ENCODE peak calls at places on chromosomes 5 and 9, in five cellular contexts. R, V, E, F and G are unnamed samples.

GRCh38 chr5:56534102-56534501 is 281.2 kb upstream of the MAP3K1 start:
- DNase-seq in R (no peak), V (no peak), E (no peak), F (no peak), G (no peak)

GRCh38 chr5:116827078-116827477 is 252.5 kb upstream of the SEMA6A start:
- DNase-seq in R (no peak), V (no peak), E (no peak), F (no peak), G (no peak)

GRCh38 chr9:31542384-31543055 is 841.9 kb upstream of the ACO1 start:
- DNase-seq in R (no peak), V (no peak), E (peak; percentile 52), F (peak; percentile 31), G (peak; percentile 22)

GRCh38 chr9:2157277-2158105 is 142.3 kb downstream of the SMARCA2 start:
- DNase-seq in R (peak; percentile 54), V (peak; percentile 65), E (peak; percentile 37), F (no peak), G (no peak)

GRCh38 chr5:126597156-126597555 is 2.1 kb upstream of the ALDH7A1 start:
- DNase-seq in R (no peak), V (no peak), E (no peak), F (no peak), G (no peak)

GRCh38 chr5:76187386-76187785 is 104.2 kb downstream of the SV2C start:
- DNase-seq in R (no peak), V (no peak), E (no peak), F (no peak), G (no peak)

GRCh38 chr5:169202969-169203368 is 98.0 kb downstream of the SLIT3 start:
- DNase-seq in R (no peak), V (no peak), E (no peak), F (no peak), G (no peak)

GRCh38 chr9:107242073-107243063 is 40.7 kb upstream of the RAD23B start:
- DNase-seq in R (no peak), V (no peak), E (no peak), F (no peak), G (no peak)

GRCh38 chr9:30310711-30311110 is 2073.7 kb upstream of the ACO1 start:
- DNase-seq in R (no peak), V (no peak), E (no peak), F (no peak), G (no peak)

GRCh38 chr9:16268037-16269010 is 602.1 kb downstream of the BNC2 start:
- DNase-seq in R (no peak), V (no peak), E (peak; percentile 12), F (no peak), G (no peak)

GRCh38 chr5:157130933-157131332 is 11.7 kb downstream of the MED7 start:
- DNase-seq in R (no peak), V (no peak), E (no peak), F (no peak), G (peak; percentile 49)

GRCh38 chr9:135245482-135246247 is 158.2 kb downstream of the OLFM1 start:
- DNase-seq in R (no peak), V (peak; percentile 38), E (no peak), F (no peak), G (no peak)

GRCh38 chr9:86275962-86276361 is 6.4 kb downstream of the ISCA1 start:
- DNase-seq in R (no peak), V (no peak), E (no peak), F (no peak), G (no peak)

GRCh38 chr9:99823392-99824377 is 2.0 kb downstream of the NR4A3 start:
- DNase-seq in R (no peak), V (peak; percentile 78), E (peak; percentile 51), F (peak; percentile 73), G (peak; percentile 77)

GRCh38 chr5:144864113-144864512 is 693.4 kb downstream of the KCTD16 start:
- DNase-seq in R (no peak), V (no peak), E (no peak), F (no peak), G (no peak)

GRCh38 chr5:58751222-58751621 is 168.3 kb downstream of the RAB3C start:
- DNase-seq in R (no peak), V (no peak), E (no peak), F (no peak), G (no peak)

GRCh38 chr9:88539246-88539645 is 4.3 kb downstream of the NXNL2 start:
- DNase-seq in R (no peak), V (no peak), E (no peak), F (no peak), G (no peak)

GRCh38 chr5:178201927-178202235 is 2.5 kb upstream of the HNRNPAB start:
- DNase-seq in R (no peak), V (no peak), E (peak; percentile 18), F (no peak), G (no peak)

GRCh38 chr9:77997611-77998349 is 33.8 kb downstream of the GNAQ start:
- DNase-seq in R (no peak), V (peak; percentile 64), E (no peak), F (no peak), G (no peak)

GRCh38 chr5:121526908-121527307 is 324.8 kb upstream of the FTMT start:
- DNase-seq in R (no peak), V (no peak), E (no peak), F (no peak), G (no peak)

GRCh38 chr5:39420482-39421145 is 4.2 kb downstream of the DAB2 start:
- DNase-seq in R (no peak), V (no peak), E (no peak), F (no peak), G (no peak)

GRCh38 chr9:127051881-127052595 is 70.4 kb downstream of the ANGPTL2 start:
- DNase-seq in R (no peak), V (no peak), E (no peak), F (no peak), G (no peak)

GRCh38 chr5:138986186-138986775 is 111.1 kb upstream of the LRRTM2 start:
- DNase-seq in R (no peak), V (no peak), E (peak; percentile 6), F (no peak), G (no peak)

GRCh38 chr9:125787715-125788114 is 40.5 kb downstream of the PBX3 start:
- DNase-seq in R (no peak), V (no peak), E (no peak), F (no peak), G (no peak)

GRCh38 chr5:154570572-154571324 is 92.7 kb upstream of the HAND1 start:
- DNase-seq in R (no peak), V (no peak), E (no peak), F (no peak), G (no peak)

GRCh38 chr5:59184769-59185168 is 601.9 kb downstream of the RAB3C start:
- DNase-seq in R (no peak), V (no peak), E (no peak), F (no peak), G (no peak)

GRCh38 chr5:117488976-117489500 is 914.4 kb upstream of the SEMA6A start:
- DNase-seq in R (no peak), V (no peak), E (no peak), F (no peak), G (no peak)

GRCh38 chr9:109371374-109371773 is 50.5 kb upstream of the EPB41L4B start:
- DNase-seq in R (no peak), V (no peak), E (no peak), F (no peak), G (no peak)

GRCh38 chr9:4852419-4852818 is 59.7 kb downstream of the RCL1 start:
- DNase-seq in R (no peak), V (no peak), E (no peak), F (no peak), G (no peak)

GRCh38 chr5:117230375-117230774 is 655.8 kb upstream of the SEMA6A start:
- DNase-seq in R (no peak), V (no peak), E (no peak), F (no peak), G (no peak)

GRCh38 chr5:90355635-90356034 is 53.9 kb downstream of the CETN3 start:
- DNase-seq in R (no peak), V (no peak), E (no peak), F (no peak), G (no peak)

GRCh38 chr5:88690619-88691560 is 192.1 kb downstream of the MEF2C start:
- DNase-seq in R (peak; percentile 9), V (peak; percentile 80), E (peak; percentile 82), F (peak; percentile 84), G (peak; percentile 85)

GRCh38 chr9:90310523-90310879 is 332.1 kb downstream of the DIRAS2 start:
- DNase-seq in R (no peak), V (no peak), E (no peak), F (no peak), G (no peak)

GRCh38 chr9:90306118-90306517 is 336.5 kb downstream of the DIRAS2 start:
- DNase-seq in R (no peak), V (no peak), E (no peak), F (no peak), G (no peak)

GRCh38 chr9:90308746-90309145 is 333.9 kb downstream of the DIRAS2 start:
- DNase-seq in R (no peak), V (no peak), E (no peak), F (no peak), G (no peak)

GRCh38 chr9:90309809-90310522 is 332.7 kb downstream of the DIRAS2 start:
- DNase-seq in R (no peak), V (no peak), E (no peak), F (no peak), G (no peak)

DNA sequence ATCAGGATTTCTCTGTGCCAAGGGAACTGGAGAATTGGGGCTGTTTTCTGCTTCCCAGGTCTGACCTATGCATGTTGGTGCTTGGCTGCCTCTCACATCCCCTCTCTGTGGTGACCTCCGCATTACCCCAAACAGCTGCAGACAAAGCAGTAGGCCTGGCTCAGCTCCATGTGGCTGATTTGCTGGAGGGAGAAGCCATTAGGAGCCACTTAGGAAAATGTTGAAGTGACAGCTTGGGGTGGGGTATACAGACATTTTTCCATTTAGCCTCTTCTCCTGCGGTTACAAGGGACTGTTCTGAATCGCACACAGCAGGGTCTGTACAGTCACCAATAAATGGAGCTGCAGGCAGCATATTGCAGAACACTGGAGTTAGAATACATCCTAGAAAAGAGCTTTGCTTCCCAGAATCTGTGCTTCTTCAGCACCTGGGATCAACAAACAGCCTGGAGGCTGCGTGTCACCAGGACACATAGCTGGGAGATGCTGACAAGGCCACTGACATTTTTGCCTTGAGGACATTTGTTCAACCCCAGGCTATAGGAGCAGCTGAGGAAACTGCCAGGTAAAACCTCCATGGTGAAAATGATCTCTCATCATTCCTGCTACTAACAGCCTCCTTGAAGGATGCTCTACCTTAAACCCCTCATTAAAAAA is 335.3 kb downstream of the DIRAS2 start:
- DNase-seq in R (no peak), V (no peak), E (no peak), F (no peak), G (no peak)
- TF ChIP-seq CTCF in R (no peak), V (no peak), E (no peak), F (no peak), G (no peak)

GRCh38 chr5:149960272-149961185 is at the start of gene SLC26A2:
- DNase-seq in R (peak; percentile 95), V (peak; percentile 99), E (peak; percentile 99), F (peak; percentile 96), G (peak; percentile 98)
- TF ChIP-seq CTCF in R (no peak), V (no peak), E (peak; percentile 12), F (no peak), G (no peak)

GRCh38 chr5:159833088-159833487 is 83.2 kb upstream of the ADRA1B start:
- DNase-seq in R (no peak), V (no peak), E (no peak), F (no peak), G (no peak)
- TF ChIP-seq CTCF in R (no peak), V (no peak), E (peak; percentile 25), F (no peak), G (no peak)

GRCh38 chr9:116365056-116365471 is 211.5 kb downstream of the PAPPA start:
- DNase-seq in R (no peak), V (no peak), E (no peak), F (no peak), G (no peak)
- TF ChIP-seq CTCF in R (no peak), V (no peak), E (no peak), F (no peak), G (no peak)